ENCODE peak calls at places on chromosomes 4 and X, in six cellular contexts. E is effector memory CD4-positive, alpha-beta T cell; Q is heart right ventricle; Z is IMR-90; J is activated CD4-positive, alpha-beta T cell treated with anti-CD3 and anti-CD28 coated beads, Interleukin-2, amount 50 U/mL, for 4 hours; R is A549. N is an unnamed sample.

GRCh38 chr4:173404296-173404865 is 5.5 kb upstream of the SCRG1 start:
- DNase-seq in Q (no peak), R (no peak), Z (no peak), J (no peak), E (no peak), N (no peak)

GRCh38 chrX:114181195-114181594 is 402.7 kb upstream of the HTR2C start:
- DNase-seq in J (no peak), R (no peak), E (no peak), Z (no peak), Q (no peak), N (no peak)

GRCh38 chr4:15738877-15739276 is 36.0 kb downstream of the BST1 start:
- DNase-seq in E (no peak), J (no peak), Z (peak; percentile 21), R (no peak), Q (no peak), N (no peak)

GRCh38 chrX:103477496-103477895 is 41.8 kb downstream of the RAB40A start:
- DNase-seq in R (no peak), E (no peak), J (no peak), Q (no peak), Z (peak; percentile 42), N (no peak)

GRCh38 chr4:93791570-93792195 is 36.9 kb upstream of the ATOH1 start:
- DNase-seq in J (no peak), Z (peak; percentile 48), R (peak; percentile 44), E (no peak), Q (peak; percentile 30), N (no peak)

GRCh38 chrX:30659421-30659820 is 6.2 kb downstream of the GK start:
- DNase-seq in J (no peak), E (no peak), R (peak; percentile 27), Z (peak; percentile 95), Q (no peak), N (no peak)

GRCh38 chr4:87525636-87526035 is 3.5 kb downstream of the SPARCL1 start:
- DNase-seq in E (no peak), J (no peak), Z (peak; percentile 25), R (no peak), Q (peak; percentile 32), N (no peak)

GRCh38 chr4:10926025-10926424 is 241.5 kb upstream of the CLNK start:
- DNase-seq in Q (no peak), E (no peak), Z (no peak), R (no peak), J (no peak), N (no peak)

GRCh38 chr4:1655081-1655480 is 29.0 kb downstream of the FAM53A start:
- DNase-seq in E (no peak), Z (no peak), J (no peak), R (no peak), Q (no peak), N (no peak)

GRCh38 chr4:186900232-186900900 is 176.7 kb upstream of the FAT1 start:
- DNase-seq in J (no peak), Q (no peak), R (peak; percentile 42), Z (peak; percentile 87), E (no peak), N (no peak)

GRCh38 chr4:25608644-25609043 is 47.0 kb upstream of the SLC34A2 start:
- DNase-seq in Q (no peak), E (no peak), Z (no peak), J (no peak), R (no peak), N (no peak)

GRCh38 chr4:15658136-15658535 is 3.0 kb upstream of the FBXL5 start:
- DNase-seq in Q (no peak), J (no peak), R (no peak), E (no peak), Z (no peak), N (no peak)

GRCh38 chr4:48141048-48141447 is 7.0 kb upstream of the TXK start:
- DNase-seq in R (peak; percentile 33), E (no peak), Z (peak; percentile 56), J (no peak), Q (no peak), N (no peak)

GRCh38 chr4:145868637-145869409 is 69.8 kb downstream of the ZNF827 start:
- DNase-seq in Z (peak; percentile 12), E (no peak), J (no peak), R (no peak), Q (no peak), N (no peak)

GRCh38 chr4:149120331-149121014 is 678.3 kb upstream of the NR3C2 start:
- DNase-seq in Q (no peak), E (no peak), Z (peak; percentile 28), J (no peak), R (no peak), N (no peak)

GRCh38 chrX:1202251-1202650 is 10.2 kb downstream of the CRLF2 start:
- DNase-seq in E (no peak), Q (no peak), R (no peak), Z (no peak), J (no peak), N (no peak)

GRCh38 chr4:104424368-104424921 is 70.2 kb downstream of the CXXC4 start:
- DNase-seq in E (no peak), R (no peak), Z (no peak), J (no peak), Q (no peak), N (no peak)

GRCh38 chr4:2942532-2943363 is 20.5 kb downstream of the NOP14 start:
- DNase-seq in E (no peak), J (no peak), Z (no peak), Q (no peak), R (no peak), N (no peak)

GRCh38 chrX:31057291-31057690 is 14.6 kb downstream of the FTHL17 start:
- DNase-seq in J (no peak), Z (no peak), Q (no peak), E (no peak), R (no peak), N (no peak)

GRCh38 chrX:26918633-26919032 is 544.5 kb downstream of the PPP4R3C start:
- DNase-seq in J (no peak), Z (no peak), E (no peak), R (peak; percentile 13), Q (no peak), N (no peak)

GRCh38 chr4:7403001-7403400 is 31.7 kb downstream of the PSAPL1 start:
- DNase-seq in Z (no peak), R (no peak), J (no peak), Q (peak; percentile 27), E (no peak), N (no peak)

GRCh38 chr4:8319731-8320385 is 50.3 kb downstream of the HTRA3 start:
- DNase-seq in Q (peak; percentile 83), J (no peak), R (no peak), Z (no peak), E (no peak), N (no peak)

GRCh38 chr4:38818441-38818976 is 13.9 kb upstream of the TLR1 start:
- DNase-seq in Q (no peak), Z (no peak), J (no peak), R (no peak), E (no peak), N (no peak)

GRCh38 chr4:7868430-7868775 is 71.3 kb downstream of the AFAP1 start:
- DNase-seq in E (no peak), R (no peak), Q (no peak), Z (no peak), J (no peak), N (no peak)

GRCh38 chr4:38980903-38981676 is 51.1 kb downstream of the TMEM156 start:
- DNase-seq in E (no peak), Z (peak; percentile 93), Q (no peak), J (no peak), R (no peak), N (no peak)

GRCh38 chrX:70030242-70030823 is 19.4 kb downstream of the AWAT2 start:
- DNase-seq in J (peak; percentile 7), Q (peak; percentile 46), E (no peak), Z (peak; percentile 49), R (peak; percentile 61), N (peak; percentile 6)

GRCh38 chr4:16125571-16126445 is 42.0 kb upstream of the PROM1 start:
- DNase-seq in Q (no peak), R (no peak), J (no peak), E (no peak), Z (no peak), N (no peak)

GRCh38 chrX:71809886-71810285 is 46.7 kb downstream of the CXorf49B start:
- DNase-seq in Z (no peak), J (no peak), Q (no peak), R (peak; percentile 30), E (no peak), N (no peak)

GRCh38 chr4:17736484-17736883 is 44.9 kb downstream of the FAM184B start:
- DNase-seq in Q (no peak), E (no peak), Z (no peak), J (no peak), R (no peak), N (no peak)

GRCh38 chr4:153131478-153132069 is 72.7 kb upstream of the TRIM2 start:
- DNase-seq in E (no peak), Z (no peak), J (no peak), R (no peak), Q (no peak), N (no peak)

GRCh38 chrX:113548308-113549015 is 707.8 kb upstream of the AMOT start:
- DNase-seq in R (no peak), Z (no peak), Q (no peak), J (no peak), E (no peak), N (no peak)

GRCh38 chr4:109406337-109406931 is 27.2 kb upstream of the SEC24B start:
- DNase-seq in Q (peak; percentile 32), E (no peak), R (peak; percentile 57), J (no peak), Z (peak; percentile 71), N (no peak)

GRCh38 chrX:139126493-139126892 is 404.0 kb upstream of the F9 start:
- DNase-seq in J (no peak), R (peak; percentile 35), Q (peak; percentile 14), E (no peak), Z (no peak), N (no peak)

GRCh38 chrX:153830632-153831434 is 489 bp upstream of the PDZD4 start:
- DNase-seq in Q (no peak), R (no peak), J (no peak), Z (no peak), E (no peak), N (no peak)

GRCh38 chrX:13693341-13693871 is 4.5 kb downstream of the RAB9A start:
- DNase-seq in E (no peak), Z (no peak), Q (no peak), R (no peak), J (no peak), N (no peak)

GRCh38 chr4:145679520-145679919 is 426 bp upstream of the C4orf51 start:
- DNase-seq in R (peak; percentile 65), Z (peak; percentile 97), Q (peak; percentile 30), J (no peak), E (no peak), N (no peak)